ENCODE peak calls at places on chromosomes 3 and 15, in five cellular contexts. One of them, this sample, is unnamed.

GRCh38 chr3:74139648-74140047 is 474.8 kb downstream of the CNTN3 start:
- DNase-seq in AG09319: no peak
- DNase-seq in mammary epithelial cell: no peak
- DNase-seq in hepatocyte: no peak
- DNase-seq in suprapubic skin: no peak
- DNase-seq in this sample: no peak

GRCh38 chr3:128075516-128076464 is 23.6 kb downstream of the SEC61A1 start:
- DNase-seq in AG09319: peak; percentile 57
- DNase-seq in mammary epithelial cell: peak; percentile 70
- DNase-seq in hepatocyte: peak; percentile 93
- DNase-seq in suprapubic skin: peak; percentile 87
- DNase-seq in this sample: peak; percentile 87

GRCh38 chr3:64815195-64815627 is 127.4 kb upstream of the ADAMTS9 start:
- DNase-seq in AG09319: no peak
- DNase-seq in mammary epithelial cell: peak; percentile 38
- DNase-seq in hepatocyte: no peak
- DNase-seq in suprapubic skin: no peak
- DNase-seq in this sample: peak; percentile 10

GRCh38 chr3:134754768-134755559 is 40.1 kb upstream of the EPHB1 start:
- DNase-seq in AG09319: peak; percentile 2
- DNase-seq in mammary epithelial cell: peak; percentile 40
- DNase-seq in hepatocyte: peak; percentile 61
- DNase-seq in suprapubic skin: no peak
- DNase-seq in this sample: peak; percentile 61

GRCh38 chr3:45664558-45664957 is 24.6 kb upstream of the SACM1L start:
- DNase-seq in AG09319: no peak
- DNase-seq in mammary epithelial cell: no peak
- DNase-seq in hepatocyte: no peak
- DNase-seq in suprapubic skin: no peak
- DNase-seq in this sample: no peak

GRCh38 chr3:41698931-41699330 is 263.0 kb downstream of the ULK4 start:
- DNase-seq in AG09319: no peak
- DNase-seq in mammary epithelial cell: no peak
- DNase-seq in hepatocyte: no peak
- DNase-seq in suprapubic skin: no peak
- DNase-seq in this sample: no peak

GRCh38 chr15:31477301-31477700 is 150.7 kb downstream of the KLF13 start:
- DNase-seq in AG09319: no peak
- DNase-seq in mammary epithelial cell: no peak
- DNase-seq in hepatocyte: no peak
- DNase-seq in suprapubic skin: peak; percentile 53
- DNase-seq in this sample: no peak

GRCh38 chr3:17207019-17207418 is 322.3 kb downstream of the PLCL2 start:
- DNase-seq in AG09319: no peak
- DNase-seq in mammary epithelial cell: no peak
- DNase-seq in hepatocyte: no peak
- DNase-seq in suprapubic skin: no peak
- DNase-seq in this sample: peak; percentile 49

GRCh38 chr3:72303926-72304325 is 519.0 kb upstream of the PROK2 start:
- DNase-seq in AG09319: no peak
- DNase-seq in mammary epithelial cell: no peak
- DNase-seq in hepatocyte: no peak
- DNase-seq in suprapubic skin: no peak
- DNase-seq in this sample: no peak

GRCh38 chr3:133474251-133474801 is 74.5 kb downstream of the BFSP2 start:
- DNase-seq in AG09319: peak; percentile 73
- DNase-seq in mammary epithelial cell: no peak
- DNase-seq in hepatocyte: peak; percentile 67
- DNase-seq in suprapubic skin: peak; percentile 82
- DNase-seq in this sample: peak; percentile 71

GRCh38 chr3:32403663-32404062 is 12.0 kb downstream of the CMTM7 start:
- DNase-seq in AG09319: no peak
- DNase-seq in mammary epithelial cell: peak; percentile 72
- DNase-seq in hepatocyte: no peak
- DNase-seq in suprapubic skin: no peak
- DNase-seq in this sample: no peak

GRCh38 chr3:71504250-71505036 is 79.1 kb downstream of the FOXP1 start:
- DNase-seq in AG09319: no peak
- DNase-seq in mammary epithelial cell: peak; percentile 89
- DNase-seq in hepatocyte: no peak
- DNase-seq in suprapubic skin: no peak
- DNase-seq in this sample: peak; percentile 93

GRCh38 chr15:73476704-73477216 is 33.8 kb downstream of the REC114 start:
- DNase-seq in AG09319: no peak
- DNase-seq in mammary epithelial cell: no peak
- DNase-seq in hepatocyte: no peak
- DNase-seq in suprapubic skin: no peak
- DNase-seq in this sample: no peak

GRCh38 chr15:74664028-74664616 is 31.7 kb downstream of the EDC3 start:
- DNase-seq in AG09319: no peak
- DNase-seq in mammary epithelial cell: peak; percentile 23
- DNase-seq in hepatocyte: peak; percentile 63
- DNase-seq in suprapubic skin: no peak
- DNase-seq in this sample: peak; percentile 77

GRCh38 chr3:124768812-124769211 is 38.6 kb downstream of the UMPS start:
- DNase-seq in AG09319: no peak
- DNase-seq in mammary epithelial cell: peak; percentile 32
- DNase-seq in hepatocyte: peak; percentile 35
- DNase-seq in suprapubic skin: no peak
- DNase-seq in this sample: no peak

GRCh38 chr15:36953346-36953745 is 147.0 kb downstream of the MEIS2 start:
- DNase-seq in AG09319: no peak
- DNase-seq in mammary epithelial cell: no peak
- DNase-seq in hepatocyte: no peak
- DNase-seq in suprapubic skin: no peak
- DNase-seq in this sample: no peak

GRCh38 chr3:58492385-58492970 is 582 bp downstream of the KCTD6 start:
- DNase-seq in AG09319: no peak
- DNase-seq in mammary epithelial cell: no peak
- DNase-seq in hepatocyte: no peak
- DNase-seq in suprapubic skin: no peak
- DNase-seq in this sample: no peak

GRCh38 chr3:88031543-88032148 is 27.2 kb downstream of the CGGBP1 start:
- DNase-seq in AG09319: no peak
- DNase-seq in mammary epithelial cell: peak; percentile 16
- DNase-seq in hepatocyte: no peak
- DNase-seq in suprapubic skin: no peak
- DNase-seq in this sample: peak; percentile 46

GRCh38 chr3:145807990-145808389 is 353.0 kb downstream of the PLOD2 start:
- DNase-seq in AG09319: no peak
- DNase-seq in mammary epithelial cell: peak; percentile 2
- DNase-seq in hepatocyte: peak; percentile 23
- DNase-seq in suprapubic skin: no peak
- DNase-seq in this sample: peak; percentile 66

GRCh38 chr3:58888087-58888486 is 161.7 kb downstream of the CFAP20DC start:
- DNase-seq in AG09319: no peak
- DNase-seq in mammary epithelial cell: no peak
- DNase-seq in hepatocyte: no peak
- DNase-seq in suprapubic skin: no peak
- DNase-seq in this sample: no peak

GRCh38 chr3:156183396-156183795 is 63.0 kb downstream of the KCNAB1 start:
- DNase-seq in AG09319: no peak
- DNase-seq in mammary epithelial cell: no peak
- DNase-seq in hepatocyte: no peak
- DNase-seq in suprapubic skin: no peak
- DNase-seq in this sample: no peak

GRCh38 chr15:94674251-94674650 is 442.9 kb downstream of the MCTP2 start:
- DNase-seq in AG09319: no peak
- DNase-seq in mammary epithelial cell: peak; percentile 88
- DNase-seq in hepatocyte: no peak
- DNase-seq in suprapubic skin: no peak
- DNase-seq in this sample: no peak

GRCh38 chr3:125245521-125245920 is 33.0 kb upstream of the SLC12A8 start:
- DNase-seq in AG09319: no peak
- DNase-seq in mammary epithelial cell: no peak
- DNase-seq in hepatocyte: no peak
- DNase-seq in suprapubic skin: no peak
- DNase-seq in this sample: no peak

GRCh38 chr15:55802600-55803376 is 59.8 kb upstream of the PRTG start:
- DNase-seq in AG09319: no peak
- DNase-seq in mammary epithelial cell: no peak
- DNase-seq in hepatocyte: no peak
- DNase-seq in suprapubic skin: no peak
- DNase-seq in this sample: no peak
- TF ChIP-seq CTCF in AG09319: no peak
- TF ChIP-seq CTCF in mammary epithelial cell: no peak
- TF ChIP-seq CTCF in hepatocyte: no peak
- TF ChIP-seq CTCF in suprapubic skin: no peak
- TF ChIP-seq CTCF in this sample: no peak

DNA sequence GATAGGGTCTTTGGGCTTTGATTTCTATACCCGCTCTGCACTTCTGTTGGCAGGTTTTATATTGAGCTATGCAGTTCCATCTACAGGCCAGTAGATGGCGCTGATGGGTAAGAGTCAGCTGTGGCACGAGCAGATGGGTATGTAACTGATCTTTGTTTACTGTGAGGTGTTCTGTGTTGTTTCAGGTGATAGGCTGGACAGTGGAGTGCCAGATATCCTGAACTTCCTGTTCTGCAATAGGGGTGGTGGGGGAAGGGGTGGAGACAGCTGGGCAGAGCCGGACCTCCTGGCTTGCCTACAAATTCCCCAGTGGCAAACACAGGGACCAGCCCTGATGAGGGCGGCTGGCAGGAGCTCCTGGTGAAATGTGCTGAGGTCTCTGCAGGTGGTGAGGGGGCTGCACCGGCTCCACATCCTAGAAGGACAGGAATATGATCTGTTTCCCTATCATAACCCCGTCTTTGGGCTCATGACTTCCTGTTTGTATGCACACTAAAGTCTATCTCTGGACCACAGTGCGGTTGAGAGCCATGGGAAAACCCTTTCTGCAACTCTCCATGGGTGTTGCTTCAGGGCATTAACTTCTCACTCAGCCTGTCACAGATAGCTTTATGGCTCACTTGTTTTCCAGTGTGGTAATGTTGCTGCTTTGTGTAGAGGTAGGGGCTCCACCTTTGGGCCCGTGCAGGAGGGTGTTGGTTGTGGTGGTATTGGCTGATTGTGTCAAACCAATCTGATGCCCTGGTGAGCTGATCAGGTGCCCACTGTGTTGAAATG is 13.4 kb upstream of the FAM98B start:
- DNase-seq in AG09319: peak; percentile 18
- DNase-seq in mammary epithelial cell: peak; percentile 46
- DNase-seq in hepatocyte: peak; percentile 73
- DNase-seq in suprapubic skin: peak; percentile 61
- DNase-seq in this sample: peak; percentile 73
- TF ChIP-seq CTCF in AG09319: peak; percentile 91
- TF ChIP-seq CTCF in mammary epithelial cell: peak; percentile 95
- TF ChIP-seq CTCF in hepatocyte: peak; percentile 88
- TF ChIP-seq CTCF in suprapubic skin: peak; percentile 86
- TF ChIP-seq CTCF in this sample: peak; percentile 97

GRCh38 chr3:120418866-120419490 is 31.8 kb downstream of the FSTL1 start:
- DNase-seq in AG09319: no peak
- DNase-seq in mammary epithelial cell: peak; percentile 54
- DNase-seq in hepatocyte: peak; percentile 77
- DNase-seq in suprapubic skin: no peak
- DNase-seq in this sample: peak; percentile 58

GRCh38 chr3:120423432-120423831 is 27.4 kb downstream of the FSTL1 start:
- DNase-seq in AG09319: no peak
- DNase-seq in mammary epithelial cell: no peak
- DNase-seq in hepatocyte: no peak
- DNase-seq in suprapubic skin: no peak
- DNase-seq in this sample: no peak

GRCh38 chr3:120419797-120420196 is 31.0 kb downstream of the FSTL1 start:
- DNase-seq in AG09319: no peak
- DNase-seq in mammary epithelial cell: no peak
- DNase-seq in hepatocyte: no peak
- DNase-seq in suprapubic skin: no peak
- DNase-seq in this sample: peak; percentile 64

GRCh38 chr3:120420360-120420759 is 30.4 kb downstream of the FSTL1 start:
- DNase-seq in AG09319: no peak
- DNase-seq in mammary epithelial cell: no peak
- DNase-seq in hepatocyte: no peak
- DNase-seq in suprapubic skin: no peak
- DNase-seq in this sample: peak; percentile 65

DNA sequence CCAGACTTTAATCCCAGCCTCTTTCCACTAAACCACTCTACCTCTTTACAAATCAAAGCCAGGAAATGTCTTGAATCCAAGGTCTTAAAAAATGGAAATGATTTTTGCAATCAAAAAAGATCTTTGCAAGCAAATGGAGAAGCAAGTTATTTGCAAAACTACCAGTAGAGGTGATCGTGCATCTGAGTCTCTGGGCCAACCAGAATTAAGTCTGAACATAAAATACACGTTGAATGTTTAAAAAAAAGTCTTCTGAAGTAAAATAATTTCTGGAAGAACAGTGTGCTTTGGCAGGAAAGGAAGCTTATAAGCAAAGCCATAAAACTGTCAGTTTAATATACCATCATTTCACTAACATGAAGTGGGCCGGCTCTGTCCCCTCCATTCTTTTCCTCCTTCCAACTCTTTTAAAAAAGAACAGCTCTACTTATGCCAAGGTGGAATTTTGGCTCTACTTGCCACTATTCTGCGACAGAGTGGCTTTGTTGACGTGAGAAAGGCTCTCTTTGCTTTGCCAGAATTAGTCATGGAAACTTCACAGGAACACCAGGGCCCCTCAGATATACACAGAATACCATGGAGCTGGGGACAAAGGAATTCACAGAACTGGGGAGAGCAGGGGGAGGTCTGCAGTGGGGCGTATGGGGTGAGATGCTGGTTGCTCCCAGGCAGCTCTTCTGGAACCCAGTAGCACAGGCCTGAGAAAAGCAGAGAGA is 29.8 kb downstream of the FSTL1 start:
- DNase-seq in AG09319: no peak
- DNase-seq in mammary epithelial cell: no peak
- DNase-seq in hepatocyte: peak; percentile 65
- DNase-seq in suprapubic skin: no peak
- DNase-seq in this sample: peak; percentile 87
- TF ChIP-seq CTCF in AG09319: peak; percentile 38
- TF ChIP-seq CTCF in mammary epithelial cell: no peak
- TF ChIP-seq CTCF in hepatocyte: peak; percentile 37
- TF ChIP-seq CTCF in suprapubic skin: no peak
- TF ChIP-seq CTCF in this sample: peak; percentile 44

DNA sequence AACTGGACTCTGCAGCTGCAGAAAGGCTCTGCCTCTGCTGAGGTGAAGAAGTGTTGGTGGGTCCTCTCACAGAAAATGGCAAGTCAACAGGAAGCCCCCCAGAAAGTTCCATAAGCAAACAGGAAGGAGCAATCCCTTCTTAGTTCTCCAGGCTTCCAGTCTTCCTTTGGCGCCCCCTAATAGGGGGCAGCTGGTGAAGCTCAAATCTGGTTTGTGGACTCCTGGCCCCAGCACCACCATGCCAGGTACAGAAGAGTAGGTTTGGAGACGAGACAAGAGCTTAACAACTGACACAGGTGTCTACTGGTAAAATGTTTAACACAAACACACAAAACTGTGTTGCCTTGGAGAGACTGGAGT is 35.5 kb downstream of the LEO1 start:
- DNase-seq in AG09319: no peak
- DNase-seq in mammary epithelial cell: no peak
- DNase-seq in hepatocyte: no peak
- DNase-seq in suprapubic skin: no peak
- DNase-seq in this sample: no peak
- TF ChIP-seq CTCF in AG09319: no peak
- TF ChIP-seq CTCF in mammary epithelial cell: no peak
- TF ChIP-seq CTCF in hepatocyte: no peak
- TF ChIP-seq CTCF in suprapubic skin: no peak
- TF ChIP-seq CTCF in this sample: no peak

GRCh38 chr3:172982731-172983364 is 158.2 kb downstream of the SPATA16 start:
- DNase-seq in AG09319: no peak
- DNase-seq in mammary epithelial cell: no peak
- DNase-seq in hepatocyte: no peak
- DNase-seq in suprapubic skin: no peak
- DNase-seq in this sample: peak; percentile 37
- TF ChIP-seq CTCF in AG09319: no peak
- TF ChIP-seq CTCF in mammary epithelial cell: no peak
- TF ChIP-seq CTCF in hepatocyte: peak; percentile 39
- TF ChIP-seq CTCF in suprapubic skin: no peak
- TF ChIP-seq CTCF in this sample: no peak